ENCODE peak calls at places on chromosomes 3 and 15, in four cellular contexts. S is K562, O is H1, K is HepG2. D is an unnamed sample. For H3K4me1, the result is how much of the 10 kb centered on the place peaks cover.

GRCh38 chr3:111853071-111853470 is 6.0 kb upstream of the PHLDB2 start:
- DNase-seq in S (no peak), O (no peak), K (no peak), D (no peak)

GRCh38 chr3:72630614-72631344 is 217.5 kb downstream of the SHQ1 start:
- DNase-seq in K (no peak), S (no peak), O (no peak), D (no peak)

GRCh38 chr3:81218023-81218422 is 543.4 kb downstream of the GBE1 start:
- DNase-seq in S (no peak), O (no peak), K (peak), D (no peak)

GRCh38 chr3:30397030-30397429 is 209.4 kb upstream of the TGFBR2 start:
- DNase-seq in O (no peak), S (no peak), K (no peak), D (no peak)

GRCh38 chr3:31377045-31377642 is 155.6 kb upstream of the STT3B start:
- DNase-seq in S (no peak), O (no peak), K (peak), D (peak)

GRCh38 chr3:168671091-168671490 is 575.4 kb upstream of the GOLIM4 start:
- DNase-seq in S (no peak), K (no peak), O (no peak), D (no peak)

GRCh38 chr3:69408542-69408941 is 22.7 kb upstream of the FRMD4B start:
- DNase-seq in K (no peak), S (no peak), O (no peak), D (no peak)

GRCh38 chr3:187212705-187213104 is 15.4 kb downstream of the RTP1 start:
- DNase-seq in K (no peak), O (no peak), S (no peak), D (no peak)

GRCh38 chr3:13565581-13566461 is 16.9 kb downstream of the FBLN2 start:
- DNase-seq in K (no peak), S (no peak), O (no peak), D (no peak)

GRCh38 chr3:152268501-152269422 is at the start of gene MBNL1:
- DNase-seq in O (peak), K (peak), S (peak), D (peak)

GRCh38 chr15:29825205-29825604 is 2.9 kb upstream of the TJP1 start:
- DNase-seq in K (no peak), O (no peak), S (no peak), D (no peak)

GRCh38 chr15:73972984-73973682 is 19.0 kb downstream of the STOML1 start:
- DNase-seq in O (peak), S (peak), K (peak), D (peak)

GRCh38 chr3:116929534-116930222 is 220.1 kb downstream of the TUSC7 start:
- DNase-seq in K (no peak), O (no peak), S (no peak), D (no peak)

GRCh38 chr3:151434151-151434890 is 26.5 kb downstream of the IGSF10 start:
- DNase-seq in O (no peak), S (no peak), K (no peak), D (peak)

GRCh38 chr15:36782681-36783080 is 203.3 kb downstream of the CDIN1 start:
- DNase-seq in O (no peak), K (no peak), S (no peak), D (no peak)

GRCh38 chr15:65421360-65422215 is 1.2 kb downstream of the IGDCC4 start:
- DNase-seq in K (no peak), O (no peak), S (peak), D (no peak)

GRCh38 chr3:128499724-128500275 is 6.8 kb upstream of the GATA2 start:
- DNase-seq in K (no peak), O (no peak), S (no peak), D (no peak)

GRCh38 chr3:70716832-70717231 is 404.4 kb upstream of the MDFIC2 start:
- DNase-seq in K (no peak), S (no peak), O (no peak), D (no peak)

GRCh38 chr3:44318929-44319328 is 19.6 kb upstream of the TCAIM start:
- DNase-seq in S (peak), O (no peak), K (no peak), D (no peak)

GRCh38 chr3:189167027-189167766 is 4.6 kb upstream of the TPRG1 start:
- DNase-seq in S (no peak), O (no peak), K (no peak), D (peak)

GRCh38 chr3:180829409-180830405 is 82.8 kb upstream of the FXR1 start:
- DNase-seq in O (no peak), K (no peak), S (no peak), D (no peak)

GRCh38 chr3:61564405-61565059 is 3.2 kb downstream of the PTPRG start:
- DNase-seq in S (peak), K (no peak), O (no peak), D (no peak)

GRCh38 chr3:46876313-46877300 is 914 bp upstream of the PTH1R start:
- DNase-seq in O (no peak), K (no peak), S (no peak), D (no peak)
- TF ChIP-seq PHF8 in O (no peak), K (no peak), S (no peak), D (no peak)

DNA sequence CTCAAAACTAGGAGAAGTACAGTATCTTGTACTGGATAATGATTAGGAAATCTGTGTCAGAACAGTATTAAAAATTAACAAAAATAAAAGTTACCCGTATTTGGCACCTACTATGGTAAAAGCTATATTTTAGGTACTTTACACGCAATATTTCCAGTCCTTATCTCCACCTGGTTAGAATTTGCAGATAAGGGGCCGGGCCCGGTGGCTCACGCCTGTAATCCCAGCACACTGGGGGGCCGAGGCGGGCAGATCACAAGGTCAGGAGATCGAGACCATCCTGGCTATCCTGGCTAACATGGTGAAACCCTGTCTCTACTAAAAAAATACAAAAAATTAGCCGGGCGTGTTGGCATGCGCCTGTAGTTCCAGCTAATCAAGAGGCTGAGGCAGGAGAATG is 28.4 kb downstream of the MKRN2OS start:
- DNase-seq in K (no peak), S (no peak), O (no peak), D (no peak)
- H3K4me1 ChIP-seq in K (under half), S (under half), O (under half), D (under half)

DNA sequence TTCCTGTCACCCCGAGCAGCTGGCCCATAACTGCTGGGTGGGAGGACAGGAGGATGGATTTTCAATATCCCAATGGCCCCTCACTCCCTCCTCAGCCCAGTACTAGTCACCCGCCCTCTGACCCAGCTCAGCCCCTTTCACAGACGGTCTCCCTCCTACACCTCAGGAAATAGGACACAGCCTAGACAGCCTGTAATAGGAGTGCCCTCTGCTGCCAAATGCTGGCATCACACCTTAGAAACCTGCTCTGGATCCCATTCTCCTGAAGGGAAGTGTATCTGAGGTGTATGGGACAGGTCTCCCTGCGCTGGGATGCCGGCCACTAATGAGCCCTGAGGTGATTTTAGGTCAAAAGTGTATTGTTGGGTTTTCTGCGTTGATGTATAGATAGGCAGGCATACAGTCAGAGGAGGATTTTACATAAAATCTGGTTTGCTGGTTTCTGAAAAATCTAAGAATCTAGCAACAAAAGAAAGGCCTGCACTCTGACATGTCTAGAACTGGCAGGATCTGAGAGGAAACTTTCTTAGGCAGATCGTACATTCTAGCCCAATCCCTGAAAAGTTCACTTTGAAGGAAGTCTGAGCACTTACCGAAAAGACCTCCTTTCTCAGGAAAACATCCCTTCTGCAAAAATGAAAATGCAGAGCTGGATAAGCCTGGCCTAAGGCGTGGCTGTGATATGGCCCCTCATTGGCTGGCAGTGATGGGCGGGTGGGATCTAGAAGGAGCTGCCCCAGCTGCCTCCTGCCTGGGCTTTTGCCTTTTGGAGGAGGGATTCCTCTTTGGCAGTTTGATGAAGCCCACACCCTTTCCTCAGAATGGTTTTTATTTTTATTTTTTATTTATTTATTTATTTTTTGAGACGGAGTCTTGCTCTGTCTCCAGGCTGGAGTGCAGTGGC is 3.7 kb upstream of the DZIP1L start:
- DNase-seq in K (peak), O (no peak), S (peak), D (peak)
- TF ChIP-seq PHF8 in K (no peak), O (no peak), S (no peak), D (no peak)

GRCh38 chr3:172273378-172273777 is 174.9 kb downstream of the GHSR start:
- DNase-seq in S (no peak), K (no peak), O (no peak), D (no peak)
- H3K4me1 ChIP-seq in S (under half), K (under half), O (under half), D (under half)

GRCh38 chr15:51051776-51052175 is 42.9 kb downstream of the TNFAIP8L3 start:
- DNase-seq in K (no peak), S (no peak), O (no peak), D (no peak)
- TF ChIP-seq PHF8 in K (no peak), S (no peak), O (no peak), D (no peak)

GRCh38 chr3:58665410-58665809 is 1.2 kb downstream of the FAM3D start:
- DNase-seq in S (no peak), O (no peak), K (no peak), D (no peak)

GRCh38 chr3:58667704-58668103 is 1.1 kb upstream of the FAM3D start:
- DNase-seq in S (no peak), K (no peak), O (no peak), D (no peak)

GRCh38 chr3:58666683-58667082 is at the start of gene FAM3D:
- DNase-seq in S (no peak), K (no peak), O (no peak), D (no peak)

GRCh38 chr3:58668247-58668646 is 1.7 kb upstream of the FAM3D start:
- DNase-seq in S (no peak), O (no peak), K (no peak), D (no peak)

DNA sequence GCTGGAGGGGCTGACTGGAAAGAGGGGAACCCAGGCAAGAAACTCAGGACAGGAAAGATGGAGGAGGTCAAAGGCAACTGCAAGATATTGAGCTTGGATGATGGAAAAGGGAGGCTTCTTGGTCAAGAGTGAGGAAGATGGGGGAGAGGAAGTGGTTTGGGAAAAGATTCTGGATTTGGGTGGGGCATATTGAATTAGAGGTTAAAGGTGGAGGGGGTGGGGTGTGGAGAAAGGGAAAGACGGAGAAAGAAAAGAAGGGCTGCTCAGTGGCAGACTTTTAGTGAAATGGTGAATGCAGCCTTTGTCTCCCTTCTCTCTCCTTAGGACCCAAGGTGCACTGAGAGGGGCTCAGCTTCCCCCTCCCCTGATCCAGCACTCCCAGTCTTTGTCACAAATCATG is 655 bp upstream of the FAM3D start:
- DNase-seq in S (no peak), O (no peak), K (no peak), D (no peak)
- H3K4me1 ChIP-seq in S (under half), O (under half), K (under half), D (under half)

DNA sequence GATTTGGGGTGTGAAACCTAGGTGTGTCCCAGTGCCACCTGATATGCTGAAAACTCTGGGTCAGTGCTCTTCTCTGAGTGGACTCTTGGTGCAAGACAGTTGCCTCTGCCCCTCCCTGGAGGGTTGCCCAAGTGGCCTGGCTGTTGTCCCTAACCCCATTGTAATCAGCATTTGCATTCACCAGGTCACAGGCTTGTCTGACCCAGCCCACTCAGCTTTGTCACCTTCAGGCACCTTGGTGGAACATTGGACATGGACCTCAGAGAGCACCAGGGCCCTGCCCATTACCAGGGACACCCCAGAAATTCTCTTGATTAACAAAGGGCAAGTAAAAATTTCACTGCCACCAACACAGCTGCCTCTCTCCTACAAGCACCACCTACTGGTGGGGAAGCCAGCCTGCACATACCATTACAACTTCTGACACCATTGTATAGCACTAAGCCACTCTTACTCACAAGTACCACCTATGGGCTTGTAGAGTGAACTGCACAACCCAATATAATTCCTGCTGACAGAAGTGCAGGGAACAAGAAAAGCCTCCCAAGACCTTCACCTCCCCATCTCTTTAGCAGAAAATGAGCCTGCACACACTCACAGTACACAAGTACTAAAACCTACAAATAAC is 324.6 kb downstream of the EPHA6 start:
- DNase-seq in K (peak), S (no peak), O (peak), D (no peak)
- TF ChIP-seq PHF8 in K (no peak), S (no peak), O (no peak), D (no peak)

D was measured in A549.